ENCODE peak calls at places on chromosome 13, in nine cellular contexts. I, B, M, T, X, L, Z, D and S are unnamed samples.

GRCh38 chr13:101209206-101209893 is 207.0 kb downstream of the NALCN start:
- DNase-seq in M (no peak), X (no peak), B (peak; percentile 10), I (no peak), L (no peak), T (no peak), D (no peak), Z (no peak), S (no peak)

GRCh38 chr13:50156722-50157121 is 141.5 kb downstream of the KCNRG start:
- DNase-seq in L (peak; percentile 48), D (no peak), T (no peak), M (no peak), X (no peak), B (no peak), I (no peak), Z (no peak), S (no peak)

GRCh38 chr13:102273111-102273510 is 128.7 kb downstream of the FGF14 start:
- DNase-seq in I (no peak), M (no peak), D (no peak), L (no peak), X (no peak), B (no peak), Z (no peak), T (no peak), S (no peak)

GRCh38 chr13:36353001-36353400 is 6.8 kb upstream of the SPART start:
- DNase-seq in Z (no peak), B (no peak), X (no peak), L (no peak), T (no peak), M (no peak), I (no peak), D (no peak), S (no peak)

GRCh38 chr13:34356686-34357434 is 538.9 kb downstream of the RFC3 start:
- DNase-seq in T (no peak), I (no peak), D (no peak), L (no peak), Z (no peak), X (no peak), M (no peak), B (peak; percentile 12), S (no peak)

GRCh38 chr13:89822467-89822866 is 1525.0 kb upstream of the MIR17HG start:
- DNase-seq in M (no peak), L (no peak), D (no peak), B (no peak), X (no peak), I (no peak), T (no peak), Z (no peak), S (no peak)

GRCh38 chr13:33494596-33495214 is 209.2 kb upstream of the STARD13 start:
- DNase-seq in I (no peak), L (peak; percentile 40), Z (no peak), M (no peak), B (peak; percentile 99), T (peak; percentile 64), D (no peak), X (no peak), S (no peak)

GRCh38 chr13:21957833-21958232 is 287.0 kb downstream of the FGF9 start:
- DNase-seq in X (no peak), I (no peak), M (no peak), Z (no peak), T (no peak), B (no peak), L (no peak), D (no peak), S (no peak)

GRCh38 chr13:86282450-86282849 is 483.2 kb upstream of the SLITRK6 start:
- DNase-seq in T (no peak), L (no peak), B (no peak), D (no peak), I (peak; percentile 20), X (no peak), M (no peak), Z (no peak), S (no peak)

GRCh38 chr13:64480648-64481047 is 2749.5 kb downstream of the PCDH9 start:
- DNase-seq in B (no peak), X (no peak), D (no peak), I (no peak), T (no peak), Z (no peak), M (no peak), L (no peak), S (no peak)

GRCh38 chr13:50119593-50119992 is 104.3 kb downstream of the KCNRG start:
- DNase-seq in D (no peak), Z (no peak), I (no peak), T (no peak), L (no peak), M (no peak), X (no peak), B (peak; percentile 23), S (no peak)

GRCh38 chr13:91456837-91457236 is 58.4 kb downstream of the GPC5 start:
- DNase-seq in D (no peak), X (no peak), Z (no peak), I (no peak), M (no peak), L (no peak), B (no peak), T (no peak), S (no peak)

GRCh38 chr13:69796256-69796655 is 311.4 kb upstream of the ATXN8OS start:
- DNase-seq in Z (no peak), B (no peak), L (no peak), D (no peak), T (no peak), I (no peak), X (no peak), M (no peak), S (no peak)

GRCh38 chr13:59829690-59830089 is 334.0 kb downstream of the DIAPH3 start:
- DNase-seq in L (no peak), B (no peak), T (no peak), I (no peak), X (no peak), D (no peak), M (no peak), Z (no peak), S (no peak)

GRCh38 chr13:74930402-74931165 is 551.4 kb downstream of the TBC1D4 start:
- DNase-seq in L (no peak), B (peak; percentile 54), M (no peak), T (no peak), I (no peak), X (no peak), Z (no peak), D (no peak), S (no peak)

GRCh38 chr13:19345916-19346422 is 164.3 kb upstream of the TUBA3C start:
- DNase-seq in M (no peak), X (no peak), D (no peak), I (no peak), Z (no peak), T (no peak), L (no peak), B (no peak), S (no peak)

GRCh38 chr13:67197704-67198103 is 32.4 kb downstream of the PCDH9 start:
- DNase-seq in T (no peak), B (no peak), I (no peak), L (no peak), M (no peak), X (no peak), Z (no peak), D (no peak), S (no peak)

GRCh38 chr13:66618702-66619101 is 611.4 kb downstream of the PCDH9 start:
- DNase-seq in I (no peak), L (peak; percentile 5), M (no peak), B (peak; percentile 60), D (no peak), X (no peak), T (peak; percentile 26), Z (no peak), S (peak; percentile 14)

GRCh38 chr13:79481685-79482052 is 714 bp downstream of the NDFIP2 start:
- DNase-seq in M (peak; percentile 28), D (no peak), I (no peak), T (no peak), X (no peak), L (no peak), Z (no peak), B (no peak), S (no peak)

GRCh38 chr13:40558656-40559055 is 107.8 kb downstream of the FOXO1 start:
- DNase-seq in M (no peak), L (no peak), T (no peak), X (no peak), B (peak; percentile 95), D (no peak), I (no peak), Z (no peak), S (no peak)
- TF ChIP-seq POLR2AphosphoS5 in M (peak; percentile 67), L (no peak), T (no peak), X (no peak), B (peak; percentile 65), D (no peak), I (no peak), Z (no peak), S (no peak)

GRCh38 chr13:82900453-82900852 is 981.8 kb downstream of the SLITRK1 start:
- DNase-seq in T (no peak), I (no peak), M (no peak), L (no peak), Z (no peak), X (no peak), D (no peak), B (no peak), S (no peak)
- TF ChIP-seq POLR2AphosphoS5 in T (no peak), I (no peak), M (no peak), L (no peak), Z (no peak), X (no peak), D (no peak), B (no peak), S (no peak)

GRCh38 chr13:97359181-97360057 is 74.5 kb upstream of the RAP2A start:
- DNase-seq in T (peak; percentile 44), M (peak; percentile 36), B (peak; percentile 81), D (no peak), Z (no peak), X (no peak), I (no peak), L (peak; percentile 73), S (peak; percentile 52)
- TF ChIP-seq POLR2AphosphoS5 in T (no peak), M (peak; percentile 47), B (no peak), D (no peak), Z (peak; percentile 51), X (no peak), I (no peak), L (no peak), S (no peak)

GRCh38 chr13:39189778-39190177 is 151.5 kb downstream of the NHLRC3 start:
- DNase-seq in Z (no peak), I (no peak), T (no peak), M (no peak), L (no peak), D (no peak), B (no peak), X (no peak), S (no peak)

GRCh38 chr13:39185326-39185725 is 147.1 kb downstream of the NHLRC3 start:
- DNase-seq in D (no peak), L (no peak), T (no peak), Z (no peak), I (no peak), X (no peak), B (no peak), M (no peak), S (no peak)

DNA sequence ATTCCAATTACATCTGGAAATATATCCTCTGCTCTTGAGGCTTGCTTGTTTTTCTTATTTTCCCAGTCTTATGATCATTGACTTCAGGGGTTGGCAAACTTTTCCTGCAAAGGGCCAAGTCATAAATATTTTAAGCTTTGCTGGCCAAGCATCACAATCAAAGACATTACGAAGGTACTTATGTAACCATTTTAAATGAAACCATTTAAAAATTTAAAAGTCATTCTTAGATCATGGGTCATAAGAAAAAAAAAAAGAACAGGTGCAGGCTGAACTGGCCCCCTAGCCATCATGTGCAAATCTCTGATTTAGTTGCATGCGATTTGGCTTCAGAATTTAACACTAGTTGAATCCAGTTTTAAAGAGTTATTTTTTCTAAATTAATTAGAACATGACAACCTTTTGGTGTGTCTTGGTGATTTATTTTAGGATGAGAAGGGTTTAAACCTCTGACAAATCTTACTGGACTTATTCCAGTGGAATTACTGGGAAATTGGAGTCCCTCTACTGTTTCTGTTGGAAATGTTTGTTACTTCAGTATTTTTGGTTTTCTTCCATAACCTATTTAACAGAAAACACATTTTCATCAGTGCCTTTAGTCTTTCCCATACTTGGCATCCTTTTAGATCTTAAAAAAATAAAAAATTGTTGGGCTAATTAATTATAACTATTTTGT is 148.1 kb downstream of the NHLRC3 start:
- DNase-seq in B (no peak), T (no peak), M (no peak), D (no peak), Z (no peak), I (no peak), X (no peak), L (no peak), S (no peak)
- TF ChIP-seq POLR2AphosphoS5 in B (no peak), T (no peak), M (no peak), D (no peak), Z (no peak), I (no peak), X (no peak), L (no peak), S (no peak)